ENCODE peak calls at places on chromosomes 7 and 10, in six cellular contexts. One of them, this sample, is unnamed.

GRCh38 chr7:121138262-121138933 is 149.9 kb downstream of the CPED1 start:
- DNase-seq in T-helper 2 cell: no peak
- DNase-seq in EL: no peak
- DNase-seq in NCI-H1436: peak
- DNase-seq in activated T-cell treated with anti-CD3 and anti-CD28 coated beads for 48 hours: no peak
- DNase-seq in body of pancreas: peak
- DNase-seq in this sample: no peak

GRCh38 chr10:128065881-128066534 is 60.2 kb downstream of the MKI67 start:
- DNase-seq in activated T-cell treated with anti-CD3 and anti-CD28 coated beads for 48 hours: no peak
- DNase-seq in EL: no peak
- DNase-seq in T-helper 2 cell: no peak
- DNase-seq in NCI-H1436: no peak
- DNase-seq in body of pancreas: no peak
- DNase-seq in this sample: no peak

GRCh38 chr10:35027567-35027966 is 62.6 kb downstream of the CUL2 start:
- DNase-seq in T-helper 2 cell: no peak
- DNase-seq in NCI-H1436: no peak
- DNase-seq in EL: peak
- DNase-seq in body of pancreas: no peak
- DNase-seq in activated T-cell treated with anti-CD3 and anti-CD28 coated beads for 48 hours: no peak
- DNase-seq in this sample: no peak

GRCh38 chr7:102039706-102040105 is 222.3 kb downstream of the CUX1 start:
- DNase-seq in NCI-H1436: no peak
- DNase-seq in EL: no peak
- DNase-seq in activated T-cell treated with anti-CD3 and anti-CD28 coated beads for 48 hours: no peak
- DNase-seq in body of pancreas: no peak
- DNase-seq in T-helper 2 cell: no peak
- DNase-seq in this sample: no peak

GRCh38 chr10:131430716-131431402 is 119.3 kb upstream of the TCERG1L start:
- DNase-seq in body of pancreas: no peak
- DNase-seq in NCI-H1436: peak
- DNase-seq in activated T-cell treated with anti-CD3 and anti-CD28 coated beads for 48 hours: no peak
- DNase-seq in T-helper 2 cell: no peak
- DNase-seq in EL: no peak
- DNase-seq in this sample: no peak

GRCh38 chr7:149795126-149795525 is 21.7 kb upstream of the ZNF467 start:
- DNase-seq in NCI-H1436: no peak
- DNase-seq in activated T-cell treated with anti-CD3 and anti-CD28 coated beads for 48 hours: no peak
- DNase-seq in body of pancreas: no peak
- DNase-seq in T-helper 2 cell: no peak
- DNase-seq in EL: no peak
- DNase-seq in this sample: no peak

GRCh38 chr10:28459453-28460144 is 73.3 kb upstream of the WAC start:
- DNase-seq in NCI-H1436: no peak
- DNase-seq in activated T-cell treated with anti-CD3 and anti-CD28 coated beads for 48 hours: no peak
- DNase-seq in EL: no peak
- DNase-seq in body of pancreas: no peak
- DNase-seq in T-helper 2 cell: no peak
- DNase-seq in this sample: no peak

GRCh38 chr7:158596745-158597144 is 9.1 kb upstream of the PTPRN2 start:
- DNase-seq in EL: no peak
- DNase-seq in T-helper 2 cell: no peak
- DNase-seq in activated T-cell treated with anti-CD3 and anti-CD28 coated beads for 48 hours: no peak
- DNase-seq in body of pancreas: no peak
- DNase-seq in NCI-H1436: no peak
- DNase-seq in this sample: no peak

GRCh38 chr10:21315321-21316220 is 209.9 kb downstream of the SKIDA1 start:
- DNase-seq in body of pancreas: peak
- DNase-seq in T-helper 2 cell: no peak
- DNase-seq in activated T-cell treated with anti-CD3 and anti-CD28 coated beads for 48 hours: no peak
- DNase-seq in NCI-H1436: no peak
- DNase-seq in EL: peak
- DNase-seq in this sample: peak

GRCh38 chr10:111137587-111137986 is 60.8 kb downstream of the ADRA2A start:
- DNase-seq in T-helper 2 cell: no peak
- DNase-seq in body of pancreas: no peak
- DNase-seq in EL: no peak
- DNase-seq in NCI-H1436: no peak
- DNase-seq in activated T-cell treated with anti-CD3 and anti-CD28 coated beads for 48 hours: no peak
- DNase-seq in this sample: no peak

GRCh38 chr10:91681361-91682276 is 48.7 kb upstream of the PPP1R3C start:
- DNase-seq in body of pancreas: no peak
- DNase-seq in NCI-H1436: peak
- DNase-seq in activated T-cell treated with anti-CD3 and anti-CD28 coated beads for 48 hours: no peak
- DNase-seq in T-helper 2 cell: no peak
- DNase-seq in EL: peak
- DNase-seq in this sample: no peak